ENCODE peak calls at places on chromosomes 6 and 20, in nine cellular contexts. Z is cortex of kidney, I is AG10803, U is cardiac fibroblast, T is bronchial epithelial cell, F is lower leg skin, X is AML-193, V is EH, C is IMR-90. S is an unnamed sample.

GRCh38 chr20:19974621-19975435 is 42.3 kb upstream of the NAA20 start:
- DNase-seq in V (peak; percentile 97), X (no peak), F (peak; percentile 80), Z (peak; percentile 10), U (peak; percentile 95), I (peak; percentile 99), T (peak; percentile 79), C (peak; percentile 97), S (peak; percentile 95)

GRCh38 chr6:2790588-2790987 is 25.4 kb downstream of the WRNIP1 start:
- DNase-seq in X (peak; percentile 60), V (peak; percentile 55), F (no peak), U (peak; percentile 50), I (peak; percentile 79), Z (no peak), C (peak; percentile 85), T (peak; percentile 49), S (peak; percentile 43)

GRCh38 chr20:856361-856775 is 22.9 kb downstream of the FAM110A start:
- DNase-seq in T (peak; percentile 98), U (peak; percentile 74), I (peak; percentile 86), X (no peak), Z (no peak), C (peak; percentile 54), F (no peak), V (peak; percentile 82), S (peak; percentile 68)

GRCh38 chr6:17820055-17820454 is 113.3 kb upstream of the NUP153 start:
- DNase-seq in F (no peak), T (no peak), U (no peak), X (no peak), V (no peak), I (no peak), Z (no peak), C (peak; percentile 15), S (peak; percentile 10)

GRCh38 chr6:158002951-158003853 is 21.5 kb downstream of the SYNJ2 start:
- DNase-seq in Z (no peak), C (peak; percentile 81), V (peak; percentile 98), U (peak; percentile 91), T (no peak), I (peak; percentile 95), F (peak; percentile 67), X (no peak), S (peak; percentile 84)

GRCh38 chr6:125169058-125169457 is 15.5 kb downstream of the TPD52L1 start:
- DNase-seq in F (no peak), C (peak; percentile 50), T (no peak), U (peak; percentile 38), V (peak; percentile 77), Z (no peak), X (no peak), I (peak; percentile 69), S (peak; percentile 76)

GRCh38 chr20:20611165-20611564 is 101.3 kb downstream of the RALGAPA2 start:
- DNase-seq in X (no peak), C (no peak), V (no peak), T (no peak), I (peak; percentile 7), U (no peak), Z (no peak), F (no peak), S (no peak)

GRCh38 chr6:132962936-132963579 is 148.7 kb downstream of the RPS12 start:
- DNase-seq in I (peak; percentile 38), X (peak; percentile 46), C (peak; percentile 77), Z (no peak), V (peak; percentile 51), F (peak; percentile 19), T (peak; percentile 66), U (peak; percentile 63), S (peak; percentile 62)

GRCh38 chr6:119978274-119978889 is 628.8 kb upstream of the MAN1A1 start:
- DNase-seq in Z (no peak), U (peak; percentile 49), X (peak; percentile 31), I (peak; percentile 51), C (peak; percentile 26), F (no peak), V (no peak), T (peak; percentile 37), S (peak; percentile 45)

GRCh38 chr20:58374906-58375760 is 13.9 kb upstream of the VAPB start:
- DNase-seq in Z (no peak), U (peak; percentile 81), C (peak; percentile 68), V (peak; percentile 71), F (no peak), T (no peak), I (peak; percentile 58), X (no peak), S (no peak)

GRCh38 chr6:113642714-113643442 is 214.3 kb upstream of the MARCKS start:
- DNase-seq in U (no peak), X (no peak), T (no peak), I (no peak), Z (no peak), V (peak; percentile 15), C (peak; percentile 28), F (no peak), S (no peak)